ENCODE peak calls at places on chromosomes 1 and 21, in eight cellular contexts. O is EH, A is OCI-LY7, B is stomach, D is smooth muscle cell of the brain vasculature, C is NCI-H748 treated with DMSO at 0.1 percent for 48 hours, J is AG09319, L is HTR-8/SVneo. X is an unnamed sample.

GRCh38 chr1:31587720-31588423 is 11.6 kb downstream of the TINAGL1 start:
- DNase-seq in L (peak; percentile 76), D (no peak), C (no peak), O (peak; percentile 53), J (no peak), B (peak; percentile 71), A (peak; percentile 58), X (peak; percentile 60)

GRCh38 chr1:202165267-202165941 is 5.0 kb upstream of the PTPN7 start:
- DNase-seq in O (no peak), D (no peak), L (no peak), B (no peak), A (no peak), C (no peak), J (no peak), X (no peak)

GRCh38 chr1:9793291-9793690 is 30.5 kb downstream of the CLSTN1 start:
- DNase-seq in A (no peak), J (no peak), C (no peak), O (no peak), L (no peak), D (no peak), B (no peak), X (no peak)

GRCh38 chr1:228866498-228866897 is 131.2 kb downstream of the RHOU start:
- DNase-seq in A (no peak), L (no peak), J (no peak), O (no peak), D (no peak), C (no peak), B (no peak), X (no peak)

GRCh38 chr1:60503216-60503615 is 429.6 kb upstream of the C1orf87 start:
- DNase-seq in B (no peak), J (no peak), A (no peak), D (no peak), O (no peak), L (no peak), C (no peak), X (no peak)

GRCh38 chr1:12095822-12096263 is 32.7 kb downstream of the TNFRSF8 start:
- DNase-seq in D (no peak), B (no peak), J (no peak), L (no peak), O (peak; percentile 23), A (peak; percentile 41), C (no peak), X (no peak)

GRCh38 chr21:35070436-35070835 is 21.3 kb upstream of the RUNX1 start:
- DNase-seq in O (no peak), B (no peak), L (no peak), C (peak; percentile 15), D (no peak), A (no peak), J (no peak), X (no peak)

GRCh38 chr1:72000809-72001208 is 281.5 kb downstream of the NEGR1 start:
- DNase-seq in C (peak; percentile 3), B (no peak), A (no peak), J (no peak), D (no peak), L (no peak), O (peak; percentile 11), X (peak; percentile 7)

GRCh38 chr1:22853651-22854185 is 118.9 kb downstream of the LACTBL1 start:
- DNase-seq in L (no peak), J (no peak), D (no peak), C (no peak), O (no peak), A (no peak), B (no peak), X (no peak)

GRCh38 chr1:156652131-156652991 is 10.4 kb downstream of the BCAN start:
- DNase-seq in O (peak; percentile 63), A (no peak), D (no peak), B (no peak), C (no peak), J (no peak), L (no peak), X (no peak)

GRCh38 chr1:68202239-68202832 is 30.0 kb downstream of the WLS start:
- DNase-seq in D (no peak), B (no peak), O (peak; percentile 31), L (no peak), J (no peak), C (no peak), A (no peak), X (no peak)

GRCh38 chr1:211613951-211614350 is 35.0 kb upstream of the SLC30A1 start:
- DNase-seq in O (no peak), B (no peak), D (no peak), J (no peak), A (no peak), C (no peak), L (no peak), X (no peak)

GRCh38 chr1:29113407-29114117 is 10.1 kb downstream of the TMEM200B start:
- DNase-seq in D (no peak), B (no peak), L (no peak), A (no peak), O (no peak), C (no peak), J (no peak), X (no peak)

GRCh38 chr1:204725821-204726448 is 40.4 kb upstream of the LRRN2 start:
- DNase-seq in L (no peak), C (no peak), O (no peak), J (no peak), A (no peak), D (no peak), B (no peak), X (no peak)

GRCh38 chr1:8464987-8465386 is 147.1 kb downstream of the SLC45A1 start:
- DNase-seq in L (no peak), A (peak; percentile 45), O (peak; percentile 46), B (no peak), D (no peak), C (no peak), J (no peak), X (no peak)

X was measured in GM12865.